ENCODE peak calls at places on chromosomes 7 and 10, in five cellular contexts. K is heart right ventricle; V is mammary epithelial cell; G is CD8-positive, alpha-beta T cell; H is SK-N-SH. D is an unnamed sample.
A peak's percentile ranks its signal among the peaks of the same experiment; 100 is the strongest.

GRCh38 chr7:111436608-111437007 is 125.7 kb downstream of the IMMP2L start:
- DNase-seq in K (no peak), V (no peak), G (no peak), H (no peak), D (no peak)

GRCh38 chr7:130793855-130794618 is 60.0 kb upstream of the KLF14 start:
- DNase-seq in K (no peak), V (peak; percentile 48), G (no peak), H (no peak), D (no peak)

GRCh38 chr10:34528320-34528719 is 286.8 kb downstream of the PARD3 start:
- DNase-seq in K (no peak), V (peak; percentile 91), G (no peak), H (no peak), D (no peak)

GRCh38 chr7:142338633-142339501 is 81.0 kb upstream of the PRSS58 start:
- DNase-seq in K (peak; percentile 33), V (no peak), G (no peak), H (no peak), D (no peak)

GRCh38 chr10:127292888-127293287 is 96.5 kb upstream of the INSYN2A start:
- DNase-seq in K (no peak), V (no peak), G (no peak), H (no peak), D (no peak)

GRCh38 chr7:101984997-101985645 is 167.7 kb downstream of the CUX1 start:
- DNase-seq in K (no peak), V (no peak), G (no peak), H (peak; percentile 39), D (no peak)

GRCh38 chr7:10802526-10802925 is 171.1 kb upstream of the PHF14 start:
- DNase-seq in K (no peak), V (peak; percentile 94), G (no peak), H (no peak), D (no peak)

GRCh38 chr10:116947838-116948529 is 57.0 kb downstream of the SHTN1 start:
- DNase-seq in K (no peak), V (peak; percentile 12), G (no peak), H (no peak), D (no peak)

GRCh38 chr7:142974618-142975017 is 12.5 kb upstream of the KEL start:
- DNase-seq in K (no peak), V (no peak), G (no peak), H (no peak), D (no peak)

GRCh38 chr7:40805361-40805760 is 670.6 kb downstream of the SUGCT start:
- DNase-seq in K (no peak), V (no peak), G (no peak), H (no peak), D (no peak)

GRCh38 chr7:76509931-76510877 is at the start of gene UPK3B:
- DNase-seq in K (no peak), V (peak; percentile 15), G (no peak), H (peak; percentile 69), D (no peak)

GRCh38 chr7:14765731-14766130 is 136.8 kb downstream of the DGKB start:
- DNase-seq in K (no peak), V (no peak), G (no peak), H (no peak), D (no peak)

GRCh38 chr10:119595715-119596515 is 849 bp downstream of the TIAL1 start:
- DNase-seq in K (peak; percentile 49), V (peak; percentile 34), G (peak; percentile 62), H (no peak), D (peak; percentile 38)

DNA sequence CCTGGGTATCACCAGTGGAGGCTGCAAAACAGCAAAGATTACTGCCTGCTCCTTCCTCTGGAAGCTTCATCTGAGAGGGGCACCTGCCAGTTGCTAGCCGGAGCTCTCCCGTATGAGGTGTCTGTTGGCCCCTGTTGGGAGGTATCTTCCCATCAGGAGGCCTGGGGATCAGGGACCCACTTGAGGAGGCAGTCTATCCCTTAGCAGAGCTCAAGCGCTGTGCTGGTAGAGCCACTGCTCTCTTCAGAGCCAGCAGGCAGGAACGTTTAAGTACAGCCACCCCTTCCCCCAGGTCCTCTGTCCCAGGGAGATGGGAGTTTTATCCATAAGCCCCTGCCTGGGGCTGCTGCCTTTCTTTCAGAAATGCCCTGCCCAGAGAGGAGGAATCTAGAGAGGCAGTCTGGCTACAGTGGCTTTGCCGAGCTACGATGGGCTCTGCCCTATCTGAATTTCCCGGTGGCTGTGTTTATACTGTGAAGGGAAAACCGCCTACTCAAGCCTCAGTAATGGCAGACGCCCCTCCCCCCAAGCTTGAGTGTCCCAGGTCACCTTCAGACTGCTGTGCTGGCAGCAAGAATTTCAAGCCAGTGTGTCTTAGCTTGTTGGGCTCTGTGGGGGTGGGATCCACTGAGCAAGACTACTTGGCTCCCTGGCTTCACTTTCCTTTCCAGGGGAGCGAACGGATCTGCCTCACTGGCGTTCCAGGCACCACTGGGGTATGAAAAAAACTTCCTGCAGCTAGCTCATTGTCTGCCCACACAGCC is 19.6 kb downstream of the SEMA3E start:
- DNase-seq in K (no peak), V (no peak), G (no peak), H (no peak), D (no peak)
- H3K9me3 ChIP-seq in K (peaks cover 15% of the 10 kb centered on the region), V (no peaks in the 10 kb centered on the region), G (no peaks in the 10 kb centered on the region), H (no peaks in the 10 kb centered on the region), D (no peaks in the 10 kb centered on the region)

DNA sequence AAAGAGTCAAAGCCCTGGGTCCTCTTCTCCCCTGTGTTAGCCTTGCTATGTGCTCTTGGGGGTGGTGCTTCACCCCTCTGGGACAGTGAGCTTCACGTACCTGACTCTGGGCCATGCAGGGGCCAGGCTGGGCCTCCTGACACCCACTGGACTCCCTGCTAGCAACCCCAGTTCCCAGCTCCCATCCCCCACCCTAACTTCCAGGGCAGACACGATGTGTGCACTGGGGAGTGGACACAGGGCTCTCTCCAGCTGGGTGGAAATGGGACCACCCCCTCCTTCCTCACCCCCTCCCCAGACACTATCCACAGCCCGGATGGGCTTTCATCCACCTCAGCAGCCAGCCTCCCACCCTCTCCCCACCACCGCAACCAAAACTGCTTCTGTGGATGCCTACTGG is 113.0 kb upstream of the ZNF479 start:
- DNase-seq in K (no peak), V (no peak), G (no peak), H (no peak), D (no peak)
- H3K9me3 ChIP-seq in K (peaks cover 100% of the 10 kb centered on the region), V (peaks cover 49% of the 10 kb centered on the region), G (no peaks in the 10 kb centered on the region), H (no peaks in the 10 kb centered on the region), D (peaks cover 2% of the 10 kb centered on the region)

GRCh38 chr7:64672414-64672813 is 6.5 kb downstream of the ZNF107 start:
- DNase-seq in K (no peak), V (no peak), G (no peak), H (no peak), D (no peak)
- H3K9me3 ChIP-seq in K (no peaks in the 10 kb centered on the region), V (peaks cover 7% of the 10 kb centered on the region), G (no peaks in the 10 kb centered on the region), H (peaks cover 5% of the 10 kb centered on the region), D (no peaks in the 10 kb centered on the region)

GRCh38 chr10:131245475-131246059 is 66.0 kb downstream of the TCERG1L start:
- DNase-seq in K (no peak), V (no peak), G (no peak), H (no peak), D (no peak)

GRCh38 chr10:131248376-131249165 is 63.0 kb downstream of the TCERG1L start:
- DNase-seq in K (no peak), V (no peak), G (no peak), H (no peak), D (no peak)

GRCh38 chr10:131246089-131246488 is 65.4 kb downstream of the TCERG1L start:
- DNase-seq in K (no peak), V (no peak), G (no peak), H (no peak), D (no peak)

GRCh38 chr10:131247873-131248272 is 63.6 kb downstream of the TCERG1L start:
- DNase-seq in K (no peak), V (no peak), G (no peak), H (no peak), D (no peak)

DNA sequence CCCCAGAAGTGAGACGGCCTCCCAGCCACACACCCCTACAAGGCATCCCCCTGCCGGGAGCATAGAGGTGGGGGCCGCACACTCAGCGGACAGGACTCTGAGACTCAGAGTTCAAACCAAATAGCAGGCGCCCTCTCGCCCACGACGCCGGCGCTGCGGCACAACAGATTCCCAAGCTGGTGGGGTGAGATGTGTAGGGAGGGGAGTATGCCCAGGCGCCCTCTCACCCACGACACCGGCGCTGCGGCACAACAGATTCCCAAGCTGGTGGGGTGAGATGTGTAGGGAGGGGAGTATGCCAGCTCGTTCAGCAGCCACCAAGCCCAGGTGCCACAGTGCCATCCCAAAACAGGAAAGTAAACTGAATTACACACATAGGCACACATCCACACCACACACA is 64.7 kb downstream of the TCERG1L start:
- DNase-seq in K (no peak), V (no peak), G (no peak), H (no peak), D (no peak)
- H3K9me3 ChIP-seq in K (no peaks in the 10 kb centered on the region), V (peaks cover 21% of the 10 kb centered on the region), G (no peaks in the 10 kb centered on the region), H (no peaks in the 10 kb centered on the region), D (peaks cover 3% of the 10 kb centered on the region)

DNA sequence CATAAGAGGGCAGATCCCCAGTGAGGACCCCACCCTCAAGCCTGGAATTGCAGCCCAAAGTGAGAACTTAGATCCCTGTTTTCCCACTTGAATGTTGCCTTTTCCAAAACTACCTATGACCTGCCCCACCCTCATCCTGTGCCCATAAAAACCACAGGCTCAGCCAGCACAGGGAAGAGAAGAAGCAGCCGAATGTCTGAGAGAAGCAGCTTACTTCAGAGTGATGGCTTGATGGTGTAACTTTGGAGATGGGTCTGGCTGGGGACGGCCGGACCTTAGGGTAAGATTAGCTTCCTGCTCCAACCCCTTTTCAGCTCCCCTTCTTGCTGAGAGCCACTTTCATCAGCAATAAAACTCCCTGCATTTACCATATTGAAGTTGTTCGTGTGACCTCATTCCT is 5.7 kb downstream of the SLC25A40 start:
- DNase-seq in K (no peak), V (no peak), G (no peak), H (no peak), D (no peak)
- H3K9me3 ChIP-seq in K (peaks cover 57% of the 10 kb centered on the region), V (no peaks in the 10 kb centered on the region), G (peaks cover 8% of the 10 kb centered on the region), H (peaks cover 18% of the 10 kb centered on the region), D (peaks cover 3% of the 10 kb centered on the region)

GRCh38 chr7:64874114-64874513 is 29.0 kb upstream of the ZNF273 start:
- DNase-seq in K (no peak), V (peak; percentile 69), G (no peak), H (peak; percentile 9), D (no peak)

GRCh38 chr7:64874562-64875250 is 28.4 kb upstream of the ZNF273 start:
- DNase-seq in K (no peak), V (no peak), G (no peak), H (peak; percentile 13), D (no peak)

GRCh38 chr7:64872809-64873500 is 30.1 kb upstream of the ZNF273 start:
- DNase-seq in K (no peak), V (no peak), G (no peak), H (peak; percentile 11), D (no peak)

GRCh38 chr7:64872351-64872750 is 30.7 kb upstream of the ZNF273 start:
- DNase-seq in K (no peak), V (no peak), G (no peak), H (no peak), D (no peak)

GRCh38 chr7:64873517-64873916 is 29.6 kb upstream of the ZNF273 start:
- DNase-seq in K (no peak), V (no peak), G (no peak), H (peak; percentile 12), D (no peak)
- H3K9me3 ChIP-seq in K (no peaks in the 10 kb centered on the region), V (peaks cover 29% of the 10 kb centered on the region), G (no peaks in the 10 kb centered on the region), H (no peaks in the 10 kb centered on the region), D (no peaks in the 10 kb centered on the region)

DNA sequence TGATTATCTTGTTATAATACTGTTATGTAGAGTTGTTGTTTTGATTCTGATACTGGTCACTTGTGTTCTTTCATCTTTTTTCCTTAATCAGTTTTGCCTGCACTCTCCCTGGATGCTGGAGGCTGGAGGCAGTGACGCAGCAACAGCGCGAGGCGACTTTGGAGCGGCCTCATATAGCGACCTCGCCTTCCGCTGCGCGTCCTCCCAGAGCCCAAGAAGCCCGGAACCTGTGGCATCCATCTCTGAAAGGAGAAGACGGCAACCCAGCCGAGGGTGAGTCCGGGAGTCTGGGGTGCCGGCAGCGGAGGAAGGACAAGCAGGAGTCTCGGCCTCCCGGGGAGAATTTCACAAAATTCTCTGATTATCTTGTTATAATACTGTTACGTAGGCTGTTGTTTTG is 161.2 kb downstream of the ZNF33B start:
- DNase-seq in K (no peak), V (no peak), G (no peak), H (peak; percentile 44), D (no peak)
- H3K9me3 ChIP-seq in K (no peaks in the 10 kb centered on the region), V (peaks cover 3% of the 10 kb centered on the region), G (no peaks in the 10 kb centered on the region), H (no peaks in the 10 kb centered on the region), D (no peaks in the 10 kb centered on the region)

D was measured in T-helper 17 cell.